ENCODE peak calls at places on chromosomes 3 and 15, in ten cellular contexts. G is BJ; Y is bronchial epithelial cell; N is H1; C is CD8-positive, alpha-beta T cell; U is fibroblast of pulmonary artery; F is AG09309; A is dorsolateral prefrontal cortex; Z is CD4-positive, alpha-beta T cell; T is RWPE1. V is an unnamed sample.

GRCh38 chr3:178434206-178434805 is 101.9 kb upstream of the KCNMB2 start:
- DNase-seq in G (no peak), Y (no peak), N (no peak), C (no peak), U (peak; percentile 19), F (no peak), A (no peak), Z (no peak), T (no peak), V (no peak)

GRCh38 chr15:40460404-40460803 is 10.4 kb upstream of the CHST14 start:
- DNase-seq in G (no peak), Y (no peak), N (no peak), C (no peak), U (no peak), F (no peak), A (no peak), Z (no peak), T (no peak), V (no peak)

GRCh38 chr3:127587876-127588275 is 2.7 kb downstream of the TPRA1 start:
- DNase-seq in G (no peak), Y (no peak), N (no peak), C (no peak), U (no peak), F (no peak), A (no peak), Z (no peak), T (no peak), V (no peak)

GRCh38 chr3:148991219-148992026 is at the start of gene GYG1:
- DNase-seq in G (peak; percentile 37), Y (peak; percentile 62), N (peak; percentile 33), C (peak; percentile 81), U (peak; percentile 85), F (peak; percentile 21), A (peak; percentile 78), Z (peak; percentile 73), T (peak; percentile 78), V (peak; percentile 78)

GRCh38 chr3:2568073-2568671 is 469.5 kb downstream of the CNTN4 start:
- DNase-seq in G (no peak), Y (no peak), N (no peak), C (no peak), U (no peak), F (no peak), A (no peak), Z (no peak), T (no peak), V (no peak)

GRCh38 chr3:71532639-71533395 is 50.7 kb downstream of the FOXP1 start:
- DNase-seq in G (no peak), Y (peak; percentile 85), N (no peak), C (no peak), U (peak; percentile 28), F (no peak), A (no peak), Z (no peak), T (peak; percentile 62), V (no peak)

GRCh38 chr3:17939157-17939556 is 196.7 kb upstream of the TBC1D5 start:
- DNase-seq in G (no peak), Y (no peak), N (no peak), C (no peak), U (no peak), F (no peak), A (no peak), Z (no peak), T (no peak), V (no peak)

GRCh38 chr3:173841334-173841733 is 443.8 kb downstream of the NLGN1 start:
- DNase-seq in G (no peak), Y (no peak), N (no peak), C (no peak), U (no peak), F (no peak), A (no peak), Z (no peak), T (no peak), V (no peak)

GRCh38 chr3:87002346-87002745 is 11.4 kb upstream of the VGLL3 start:
- DNase-seq in G (no peak), Y (no peak), N (no peak), C (no peak), U (no peak), F (no peak), A (no peak), Z (no peak), T (no peak), V (no peak)

GRCh38 chr15:42921049-42921731 is 612 bp upstream of the TTBK2 start:
- DNase-seq in G (no peak), Y (peak; percentile 21), N (no peak), C (peak; percentile 38), U (peak; percentile 25), F (no peak), A (peak; percentile 59), Z (peak; percentile 34), T (no peak), V (peak; percentile 24)

GRCh38 chr3:183265713-183266417 is 12.8 kb downstream of the B3GNT5 start:
- DNase-seq in G (peak; percentile 9), Y (peak; percentile 100), N (no peak), C (no peak), U (peak; percentile 85), F (no peak), A (no peak), Z (no peak), T (peak; percentile 92), V (no peak)

GRCh38 chr3:159911011-159911663 is 77.5 kb upstream of the IL12A start:
- DNase-seq in G (no peak), Y (no peak), N (no peak), C (no peak), U (no peak), F (no peak), A (no peak), Z (no peak), T (no peak), V (no peak)

GRCh38 chr3:184691397-184692131 is 20.3 kb downstream of the MAGEF1 start:
- DNase-seq in G (peak; percentile 28), Y (no peak), N (no peak), C (no peak), U (no peak), F (no peak), A (no peak), Z (no peak), T (no peak), V (no peak)

GRCh38 chr3:197015790-197016705 is 13.6 kb downstream of the MELTF start:
- DNase-seq in G (no peak), Y (no peak), N (no peak), C (no peak), U (no peak), F (no peak), A (no peak), Z (no peak), T (no peak), V (no peak)

DNA sequence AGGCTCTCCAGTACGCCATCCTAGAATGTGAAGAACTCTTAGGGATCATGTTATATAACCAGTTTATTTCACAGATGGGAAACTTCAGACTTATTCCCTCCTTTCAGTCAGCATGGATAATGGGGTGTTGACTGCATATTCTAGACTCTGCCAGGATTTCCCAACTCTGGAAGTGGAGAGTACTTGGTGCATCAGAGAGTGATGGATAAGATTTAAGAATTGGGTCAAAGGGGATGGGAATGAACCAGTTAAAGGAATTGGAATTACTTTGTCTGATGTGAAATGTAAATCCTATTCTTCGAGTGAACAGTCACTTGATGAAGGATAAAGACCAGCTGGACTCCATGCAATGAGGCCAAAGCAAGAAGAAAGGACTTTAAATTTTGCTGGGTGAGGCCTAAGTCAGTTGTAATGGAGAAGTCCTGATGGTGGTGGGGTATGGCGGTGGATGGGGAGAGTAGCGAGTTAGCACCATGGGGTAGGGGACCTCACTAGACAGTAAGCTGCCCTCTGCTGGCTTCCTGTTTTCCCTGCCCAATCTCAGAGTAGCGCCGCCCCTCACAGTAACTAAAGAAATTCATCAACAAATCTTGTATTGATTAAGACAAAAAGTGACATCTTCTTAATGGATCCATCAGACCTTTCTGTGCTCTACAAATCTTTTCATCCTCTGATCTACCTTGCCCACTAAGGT is 7.3 kb upstream of the CACNA1D start:
- DNase-seq in G (no peak), Y (no peak), N (no peak), C (no peak), U (no peak), F (no peak), A (no peak), Z (no peak), T (no peak), V (no peak)
- TF ChIP-seq CTCF in G (no peak), Y (no peak), N (peak; percentile 38), C (no peak), U (no peak), F (no peak), A (no peak), Z (no peak), T (no peak), V (no peak)

GRCh38 chr3:176650478-176650877 is 546.8 kb downstream of the TBL1XR1 start:
- DNase-seq in G (no peak), Y (peak; percentile 90), N (no peak), C (no peak), U (peak; percentile 30), F (peak; percentile 17), A (no peak), Z (no peak), T (peak; percentile 8), V (no peak)
- TF ChIP-seq CTCF in G (peak; percentile 0), Y (no peak), N (no peak), C (no peak), U (peak; percentile 22), F (peak; percentile 25), A (no peak), Z (no peak), T (no peak), V (no peak)

GRCh38 chr15:35519536-35520149 is 26.3 kb downstream of the DPH6 start:
- DNase-seq in G (no peak), Y (peak; percentile 47), N (no peak), C (no peak), U (peak; percentile 81), F (no peak), A (no peak), Z (no peak), T (peak; percentile 5), V (no peak)
- TF ChIP-seq CTCF in G (peak; percentile 53), Y (peak; percentile 41), N (no peak), C (peak; percentile 79), U (peak; percentile 63), F (peak; percentile 45), A (peak; percentile 68), Z (peak; percentile 82), T (peak; percentile 70), V (peak; percentile 74)

GRCh38 chr3:188526057-188526456 is 372.1 kb downstream of the LPP start:
- DNase-seq in G (no peak), Y (peak; percentile 38), N (no peak), C (no peak), U (peak; percentile 55), F (no peak), A (no peak), Z (no peak), T (no peak), V (no peak)
- TF ChIP-seq CTCF in G (no peak), Y (no peak), N (no peak), C (no peak), U (peak; percentile 19), F (no peak), A (no peak), Z (no peak), T (no peak), V (no peak)

DNA sequence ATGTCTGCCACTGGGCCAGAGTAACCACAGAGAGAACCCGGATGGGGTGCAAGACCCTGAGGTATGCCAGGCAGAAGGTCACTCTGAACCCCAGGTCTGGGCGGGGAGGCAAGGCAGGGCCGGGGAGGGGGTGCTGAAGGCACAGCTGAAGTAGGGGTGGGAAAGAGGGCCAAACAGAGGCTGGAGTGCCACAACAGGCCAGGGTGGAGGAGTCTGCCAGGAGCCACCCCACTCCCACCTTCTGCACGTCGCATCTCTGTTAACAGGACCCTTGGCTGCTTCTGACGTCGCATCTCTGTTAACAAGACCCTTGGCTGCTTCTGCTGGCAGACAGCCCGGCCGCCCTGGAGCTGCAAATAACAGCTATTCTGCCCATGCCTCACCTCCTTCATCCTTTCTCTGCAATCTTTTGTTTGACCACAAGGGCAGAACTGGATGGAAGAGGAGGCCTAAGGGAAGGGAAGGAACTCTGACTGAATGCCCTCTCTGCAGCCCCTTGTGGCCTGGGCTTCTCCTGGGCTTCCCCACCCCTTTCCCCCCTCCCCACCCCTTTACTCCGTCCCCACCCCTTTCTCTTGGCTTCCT is 20.6 kb upstream of the FBLN2 start:
- DNase-seq in G (no peak), Y (no peak), N (peak; percentile 46), C (no peak), U (peak; percentile 46), F (no peak), A (no peak), Z (no peak), T (no peak), V (no peak)
- TF ChIP-seq CTCF in G (peak; percentile 33), Y (peak; percentile 17), N (peak; percentile 28), C (no peak), U (peak; percentile 46), F (peak; percentile 33), A (no peak), Z (no peak), T (no peak), V (no peak)

V was measured in natural killer cell.